ENCODE peak calls at places on chromosomes 12 and 14, in four cellular contexts. One of them, this sample, is unnamed.

GRCh38 chr14:77083082-77083481 is 15.0 kb upstream of the CIPC start:
- DNase-seq in iPS-NIHi11: no peak
- DNase-seq in HEK293T: no peak
- DNase-seq in T-helper 2 cell: no peak
- DNase-seq in this sample: no peak

GRCh38 chr12:52860102-52860838 is 11.5 kb upstream of the KRT78 start:
- DNase-seq in iPS-NIHi11: peak
- DNase-seq in HEK293T: no peak
- DNase-seq in T-helper 2 cell: no peak
- DNase-seq in this sample: peak

GRCh38 chr12:28108599-28108998 is 81.7 kb upstream of the CCDC91 start:
- DNase-seq in iPS-NIHi11: no peak
- DNase-seq in HEK293T: no peak
- DNase-seq in T-helper 2 cell: peak
- DNase-seq in this sample: no peak

GRCh38 chr14:21643407-21643806 is 8.7 kb upstream of the OR10G2 start:
- DNase-seq in iPS-NIHi11: no peak
- DNase-seq in HEK293T: no peak
- DNase-seq in T-helper 2 cell: no peak
- DNase-seq in this sample: no peak

GRCh38 chr14:59688224-59689170 is 111.9 kb upstream of the CCDC175 start:
- DNase-seq in iPS-NIHi11: peak
- DNase-seq in HEK293T: peak
- DNase-seq in T-helper 2 cell: peak
- DNase-seq in this sample: peak

GRCh38 chr12:120628919-120629318 is 11.5 kb upstream of the CABP1 start:
- DNase-seq in iPS-NIHi11: peak
- DNase-seq in HEK293T: no peak
- DNase-seq in T-helper 2 cell: no peak
- DNase-seq in this sample: peak

GRCh38 chr14:60317609-60318008 is 68.6 kb downstream of the PPM1A start:
- DNase-seq in iPS-NIHi11: peak
- DNase-seq in HEK293T: no peak
- DNase-seq in T-helper 2 cell: no peak
- DNase-seq in this sample: no peak

GRCh38 chr12:31702047-31702446 is 26.8 kb downstream of the AMN1 start:
- DNase-seq in iPS-NIHi11: peak
- DNase-seq in HEK293T: no peak
- DNase-seq in T-helper 2 cell: no peak
- DNase-seq in this sample: peak

GRCh38 chr12:12387521-12387920 is 30.6 kb downstream of the BORCS5 start:
- DNase-seq in iPS-NIHi11: no peak
- DNase-seq in HEK293T: no peak
- DNase-seq in T-helper 2 cell: no peak
- DNase-seq in this sample: no peak

GRCh38 chr14:77008541-77008940 is 20.0 kb downstream of the IRF2BPL start:
- DNase-seq in iPS-NIHi11: no peak
- DNase-seq in HEK293T: no peak
- DNase-seq in T-helper 2 cell: no peak
- DNase-seq in this sample: no peak

GRCh38 chr14:63840981-63841380 is 11.8 kb upstream of the SYNE2 start:
- DNase-seq in iPS-NIHi11: peak
- DNase-seq in HEK293T: no peak
- DNase-seq in T-helper 2 cell: peak
- DNase-seq in this sample: peak

This sample was measured in endodermal cell.